ENCODE peak calls at places on chromosomes 16 and 17, in four cellular contexts. V is Ammon's horn, O is HCT116, X is brain pericyte. B is an unnamed sample.

GRCh38 chr17:76530826-76531500 is 6.5 kb downstream of the CYGB start:
- DNase-seq in V (no peak), O (no peak), X (no peak), B (no peak)

GRCh38 chr17:4623249-4623648 is 18.2 kb downstream of the ALOX15 start:
- DNase-seq in V (no peak), O (no peak), X (no peak), B (no peak)

GRCh38 chr16:24045641-24046040 is 209.9 kb downstream of the PRKCB start:
- DNase-seq in V (peak), O (no peak), X (no peak), B (no peak)

GRCh38 chr17:35022536-35023063 is 40.9 kb downstream of the RFFL start:
- DNase-seq in V (peak), O (no peak), X (peak), B (no peak)

GRCh38 chr16:72372646-72373045 is 200.7 kb upstream of the PMFBP1 start:
- DNase-seq in V (no peak), O (no peak), X (no peak), B (no peak)

GRCh38 chr17:62089296-62089695 is 24.2 kb upstream of the MED13 start:
- DNase-seq in V (no peak), O (no peak), X (no peak), B (no peak)

GRCh38 chr16:5738586-5738985 is 641.0 kb upstream of the EEF2KMT start:
- DNase-seq in V (no peak), O (no peak), X (no peak), B (no peak)

GRCh38 chr17:75260679-75261335 is 599 bp downstream of the GGA3 start:
- DNase-seq in V (no peak), O (no peak), X (no peak), B (no peak)